ENCODE peak calls at places on chromosome 15, in six cellular contexts. One of them, this sample, is unnamed.

GRCh38 chr15:51133140-51133630 is 38.5 kb upstream of the TNFAIP8L3 start:
- DNase-seq in Peyer's patch: no peak
- DNase-seq in spleen: no peak
- DNase-seq in ovary: no peak
- DNase-seq in IMR-90: no peak
- DNase-seq in A549: no peak
- DNase-seq in this sample: no peak

GRCh38 chr15:84760219-84760618 is 11.8 kb downstream of the ZNF592 start:
- DNase-seq in Peyer's patch: no peak
- DNase-seq in spleen: no peak
- DNase-seq in ovary: no peak
- DNase-seq in IMR-90: no peak
- DNase-seq in A549: no peak
- DNase-seq in this sample: no peak

GRCh38 chr15:38253448-38253847 is 812 bp downstream of the SPRED1 start:
- DNase-seq in Peyer's patch: no peak
- DNase-seq in spleen: no peak
- DNase-seq in ovary: no peak
- DNase-seq in IMR-90: peak; percentile 75
- DNase-seq in A549: no peak
- DNase-seq in this sample: no peak

GRCh38 chr15:56598991-56599390 is 134.1 kb upstream of the MNS1 start:
- DNase-seq in Peyer's patch: no peak
- DNase-seq in spleen: no peak
- DNase-seq in ovary: no peak
- DNase-seq in IMR-90: peak; percentile 77
- DNase-seq in A549: no peak
- DNase-seq in this sample: no peak

GRCh38 chr15:51218249-51218648 is 120.1 kb downstream of the CYP19A1 start:
- DNase-seq in Peyer's patch: no peak
- DNase-seq in spleen: no peak
- DNase-seq in ovary: no peak
- DNase-seq in IMR-90: no peak
- DNase-seq in A549: no peak
- DNase-seq in this sample: no peak

GRCh38 chr15:56930663-56931313 is 12.3 kb downstream of the TCF12 start:
- DNase-seq in Peyer's patch: no peak
- DNase-seq in spleen: no peak
- DNase-seq in ovary: no peak
- DNase-seq in IMR-90: peak; percentile 22
- DNase-seq in A549: no peak
- DNase-seq in this sample: no peak

GRCh38 chr15:96340611-96341464 is 10.3 kb downstream of the NR2F2 start:
- DNase-seq in Peyer's patch: no peak
- DNase-seq in spleen: no peak
- DNase-seq in ovary: peak; percentile 58
- DNase-seq in IMR-90: peak; percentile 73
- DNase-seq in A549: peak; percentile 86
- DNase-seq in this sample: no peak

GRCh38 chr15:83581381-83581780 is 72.5 kb upstream of the ADAMTSL3 start:
- DNase-seq in Peyer's patch: no peak
- DNase-seq in spleen: no peak
- DNase-seq in ovary: no peak
- DNase-seq in IMR-90: no peak
- DNase-seq in A549: no peak
- DNase-seq in this sample: no peak

GRCh38 chr15:57320543-57321220 is 55.6 kb upstream of the CGNL1 start:
- DNase-seq in Peyer's patch: no peak
- DNase-seq in spleen: peak; percentile 61
- DNase-seq in ovary: no peak
- DNase-seq in IMR-90: peak; percentile 38
- DNase-seq in A549: no peak
- DNase-seq in this sample: no peak

GRCh38 chr15:60399246-60399915 is 1.6 kb upstream of the ANXA2 start:
- DNase-seq in Peyer's patch: no peak
- DNase-seq in spleen: no peak
- DNase-seq in ovary: peak; percentile 45
- DNase-seq in IMR-90: no peak
- DNase-seq in A549: no peak
- DNase-seq in this sample: no peak

GRCh38 chr15:100525894-100526512 is 2.7 kb downstream of the CERS3 start:
- DNase-seq in Peyer's patch: no peak
- DNase-seq in spleen: no peak
- DNase-seq in ovary: no peak
- DNase-seq in IMR-90: no peak
- DNase-seq in A549: no peak
- DNase-seq in this sample: no peak

GRCh38 chr15:68719051-68719450 is 101.6 kb downstream of the ANP32A start:
- DNase-seq in Peyer's patch: no peak
- DNase-seq in spleen: no peak
- DNase-seq in ovary: no peak
- DNase-seq in IMR-90: no peak
- DNase-seq in A549: no peak
- DNase-seq in this sample: no peak

GRCh38 chr15:63381301-63382192 is at the start of gene CA12:
- DNase-seq in Peyer's patch: peak; percentile 81
- DNase-seq in spleen: peak; percentile 79
- DNase-seq in ovary: no peak
- DNase-seq in IMR-90: peak; percentile 55
- DNase-seq in A549: peak; percentile 75
- DNase-seq in this sample: no peak
- TF ChIP-seq POLR2A in Peyer's patch: peak; percentile 74
- TF ChIP-seq POLR2A in spleen: no peak
- TF ChIP-seq POLR2A in ovary: no peak
- TF ChIP-seq POLR2A in IMR-90: peak; percentile 25
- TF ChIP-seq POLR2A in A549: peak; percentile 100
- TF ChIP-seq POLR2A in this sample: peak; percentile 37

GRCh38 chr15:42349178-42349577 is 10.1 kb upstream of the CAPN3 start:
- DNase-seq in Peyer's patch: no peak
- DNase-seq in spleen: no peak
- DNase-seq in ovary: no peak
- DNase-seq in IMR-90: peak; percentile 65
- DNase-seq in A549: no peak
- DNase-seq in this sample: no peak
- TF ChIP-seq POLR2A in Peyer's patch: no peak
- TF ChIP-seq POLR2A in spleen: no peak
- TF ChIP-seq POLR2A in ovary: no peak
- TF ChIP-seq POLR2A in IMR-90: no peak
- TF ChIP-seq POLR2A in A549: no peak
- TF ChIP-seq POLR2A in this sample: no peak

GRCh38 chr15:75616766-75617165 is 8.8 kb downstream of the SNUPN start:
- DNase-seq in Peyer's patch: no peak
- DNase-seq in spleen: no peak
- DNase-seq in ovary: no peak
- DNase-seq in IMR-90: no peak
- DNase-seq in A549: no peak
- DNase-seq in this sample: no peak

GRCh38 chr15:75625542-75626347 is at the start of gene SNUPN:
- DNase-seq in Peyer's patch: peak; percentile 98
- DNase-seq in spleen: peak; percentile 98
- DNase-seq in ovary: peak; percentile 93
- DNase-seq in IMR-90: peak; percentile 86
- DNase-seq in A549: peak; percentile 99
- DNase-seq in this sample: peak; percentile 67

GRCh38 chr15:75622505-75622904 is 3.0 kb downstream of the SNUPN start:
- DNase-seq in Peyer's patch: no peak
- DNase-seq in spleen: peak; percentile 23
- DNase-seq in ovary: no peak
- DNase-seq in IMR-90: no peak
- DNase-seq in A549: no peak
- DNase-seq in this sample: no peak

GRCh38 chr15:75620043-75620775 is 5.3 kb downstream of the SNUPN start:
- DNase-seq in Peyer's patch: no peak
- DNase-seq in spleen: no peak
- DNase-seq in ovary: peak; percentile 50
- DNase-seq in IMR-90: peak; percentile 39
- DNase-seq in A549: no peak
- DNase-seq in this sample: no peak

GRCh38 chr15:75620776-75621536 is 4.6 kb downstream of the SNUPN start:
- DNase-seq in Peyer's patch: no peak
- DNase-seq in spleen: peak; percentile 64
- DNase-seq in ovary: peak; percentile 86
- DNase-seq in IMR-90: peak; percentile 89
- DNase-seq in A549: no peak
- DNase-seq in this sample: peak; percentile 53
- TF ChIP-seq POLR2A in Peyer's patch: no peak
- TF ChIP-seq POLR2A in spleen: no peak
- TF ChIP-seq POLR2A in ovary: peak; percentile 14
- TF ChIP-seq POLR2A in IMR-90: no peak
- TF ChIP-seq POLR2A in A549: no peak
- TF ChIP-seq POLR2A in this sample: no peak

DNA sequence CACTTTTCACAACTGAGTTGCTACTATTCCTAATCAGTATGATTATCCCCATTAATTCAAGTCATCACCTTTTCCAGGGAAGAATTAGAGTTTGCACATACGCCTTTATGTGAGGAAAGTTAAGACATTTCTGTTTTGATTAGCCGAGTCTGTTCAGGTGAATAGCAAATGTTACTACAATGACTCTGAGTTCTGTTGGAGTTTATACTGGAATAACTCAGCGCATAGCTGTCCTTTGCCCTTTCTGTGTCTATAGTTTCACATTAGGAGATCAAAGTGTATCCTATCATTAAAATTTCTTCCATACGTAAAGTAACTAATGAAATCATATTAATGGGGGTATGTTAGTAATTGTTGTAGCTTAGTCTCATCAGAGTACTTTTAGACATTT is 4.9 kb downstream of the RAB8B start:
- DNase-seq in Peyer's patch: no peak
- DNase-seq in spleen: no peak
- DNase-seq in ovary: no peak
- DNase-seq in IMR-90: no peak
- DNase-seq in A549: no peak
- DNase-seq in this sample: no peak
- TF ChIP-seq POLR2A in Peyer's patch: no peak
- TF ChIP-seq POLR2A in spleen: no peak
- TF ChIP-seq POLR2A in ovary: no peak
- TF ChIP-seq POLR2A in IMR-90: no peak
- TF ChIP-seq POLR2A in A549: no peak
- TF ChIP-seq POLR2A in this sample: no peak

GRCh38 chr15:89665449-89666146 is 10.3 kb upstream of the KIF7 start:
- DNase-seq in Peyer's patch: peak; percentile 67
- DNase-seq in spleen: peak; percentile 84
- DNase-seq in ovary: peak; percentile 67
- DNase-seq in IMR-90: peak; percentile 59
- DNase-seq in A549: peak; percentile 71
- DNase-seq in this sample: no peak
- TF ChIP-seq POLR2A in Peyer's patch: peak; percentile 16
- TF ChIP-seq POLR2A in spleen: no peak
- TF ChIP-seq POLR2A in ovary: no peak
- TF ChIP-seq POLR2A in IMR-90: no peak
- TF ChIP-seq POLR2A in A549: peak; percentile 48
- TF ChIP-seq POLR2A in this sample: no peak

GRCh38 chr15:89845305-89845893 is 30.7 kb upstream of the ANPEP start:
- DNase-seq in Peyer's patch: no peak
- DNase-seq in spleen: no peak
- DNase-seq in ovary: no peak
- DNase-seq in IMR-90: peak; percentile 92
- DNase-seq in A549: peak; percentile 72
- DNase-seq in this sample: peak; percentile 32
- TF ChIP-seq POLR2A in Peyer's patch: no peak
- TF ChIP-seq POLR2A in spleen: no peak
- TF ChIP-seq POLR2A in ovary: no peak
- TF ChIP-seq POLR2A in IMR-90: no peak
- TF ChIP-seq POLR2A in A549: no peak
- TF ChIP-seq POLR2A in this sample: no peak

GRCh38 chr15:98865397-98866339 is 141.9 kb downstream of the PGPEP1L start:
- DNase-seq in Peyer's patch: peak; percentile 81
- DNase-seq in spleen: peak; percentile 93
- DNase-seq in ovary: peak; percentile 75
- DNase-seq in IMR-90: peak; percentile 68
- DNase-seq in A549: no peak
- DNase-seq in this sample: peak; percentile 56
- TF ChIP-seq POLR2A in Peyer's patch: no peak
- TF ChIP-seq POLR2A in spleen: no peak
- TF ChIP-seq POLR2A in ovary: no peak
- TF ChIP-seq POLR2A in IMR-90: peak; percentile 49
- TF ChIP-seq POLR2A in A549: peak; percentile 18
- TF ChIP-seq POLR2A in this sample: peak; percentile 62